ENCODE peak calls at places on chromosomes 4 and X, in four cellular contexts. A, H, L and C are unnamed samples.
A peak's percentile ranks its signal among the peaks of the same experiment; 100 is the strongest.

GRCh38 chr4:52713456-52713937 is 37.7 kb downstream of the ERVMER34-1 start:
- DNase-seq in L (no peak), H (no peak), A (no peak), C (no peak)

GRCh38 chrX:39309018-39309620 is 507.9 kb downstream of the MID1IP1 start:
- DNase-seq in H (peak; percentile 84), A (no peak), L (peak; percentile 42), C (peak; percentile 12)

GRCh38 chr4:188439641-188440311 is 300.5 kb downstream of the TRIML1 start:
- DNase-seq in A (peak; percentile 94), L (peak; percentile 53), H (peak; percentile 41), C (no peak)

GRCh38 chrX:123814343-123814742 is 45.5 kb upstream of the XIAP start:
- DNase-seq in L (no peak), A (no peak), H (no peak), C (no peak)

GRCh38 chrX:66872771-66873170 is 233.9 kb upstream of the EDA2R start:
- DNase-seq in A (no peak), H (no peak), L (no peak), C (no peak)

GRCh38 chrX:46628406-46629371 is 55.1 kb downstream of the CHST7 start:
- DNase-seq in H (peak; percentile 14), L (peak; percentile 56), A (no peak), C (no peak)

GRCh38 chr4:124863039-124863545 is 150.6 kb upstream of the ANKRD50 start:
- DNase-seq in L (no peak), A (no peak), H (peak; percentile 12), C (no peak)

GRCh38 chrX:51035746-51036145 is 125.2 kb downstream of the BMP15 start:
- DNase-seq in L (no peak), A (no peak), H (no peak), C (no peak)

GRCh38 chr4:139655116-139655515 is 10.5 kb upstream of the MGST2 start:
- DNase-seq in A (no peak), L (no peak), H (peak; percentile 63), C (no peak)